ENCODE peak calls at places on chromosomes 7 and 10, in eight cellular contexts. One of them, this sample, is unnamed.
A peak's percentile ranks its signal among the peaks of the same experiment; 100 is the strongest.

GRCh38 chr10:20672724-20673123 is 224.4 kb downstream of the NEBL start:
- DNase-seq in cardiac muscle cell: no peak
- DNase-seq in fibroblast of lung: no peak
- DNase-seq in upper lobe of right lung: no peak
- DNase-seq in AG04450: no peak
- DNase-seq in PC-3: no peak
- DNase-seq in transverse colon: no peak
- DNase-seq in left lung: no peak
- DNase-seq in this sample: no peak

GRCh38 chr7:114660007-114660406 is 245.4 kb downstream of the FOXP2 start:
- DNase-seq in cardiac muscle cell: no peak
- DNase-seq in fibroblast of lung: no peak
- DNase-seq in upper lobe of right lung: no peak
- DNase-seq in AG04450: no peak
- DNase-seq in PC-3: no peak
- DNase-seq in transverse colon: no peak
- DNase-seq in left lung: no peak
- DNase-seq in this sample: no peak

GRCh38 chr7:94422136-94422535 is 27.4 kb downstream of the COL1A2 start:
- DNase-seq in cardiac muscle cell: no peak
- DNase-seq in fibroblast of lung: no peak
- DNase-seq in upper lobe of right lung: no peak
- DNase-seq in AG04450: no peak
- DNase-seq in PC-3: no peak
- DNase-seq in transverse colon: no peak
- DNase-seq in left lung: no peak
- DNase-seq in this sample: no peak

GRCh38 chr7:140260338-140260737 is 83.6 kb upstream of the KDM7A start:
- DNase-seq in cardiac muscle cell: no peak
- DNase-seq in fibroblast of lung: no peak
- DNase-seq in upper lobe of right lung: no peak
- DNase-seq in AG04450: no peak
- DNase-seq in PC-3: no peak
- DNase-seq in transverse colon: peak; percentile 44
- DNase-seq in left lung: no peak
- DNase-seq in this sample: no peak

GRCh38 chr10:76675951-76676587 is 961.5 kb downstream of the KCNMA1 start:
- DNase-seq in cardiac muscle cell: peak; percentile 8
- DNase-seq in fibroblast of lung: peak; percentile 65
- DNase-seq in upper lobe of right lung: no peak
- DNase-seq in AG04450: no peak
- DNase-seq in PC-3: peak; percentile 32
- DNase-seq in transverse colon: peak; percentile 13
- DNase-seq in left lung: no peak
- DNase-seq in this sample: no peak

GRCh38 chr10:86775056-86775858 is 18.8 kb downstream of the BMPR1A start:
- DNase-seq in cardiac muscle cell: peak; percentile 19
- DNase-seq in fibroblast of lung: no peak
- DNase-seq in upper lobe of right lung: no peak
- DNase-seq in AG04450: no peak
- DNase-seq in PC-3: no peak
- DNase-seq in transverse colon: no peak
- DNase-seq in left lung: no peak
- DNase-seq in this sample: no peak

GRCh38 chr10:7606977-7607404 is 59.8 kb downstream of the ITIH5 start:
- DNase-seq in cardiac muscle cell: peak; percentile 77
- DNase-seq in fibroblast of lung: peak; percentile 56
- DNase-seq in upper lobe of right lung: no peak
- DNase-seq in AG04450: no peak
- DNase-seq in PC-3: no peak
- DNase-seq in transverse colon: no peak
- DNase-seq in left lung: no peak
- DNase-seq in this sample: no peak

GRCh38 chr7:16695621-16696237 is 49.7 kb downstream of the BZW2 start:
- DNase-seq in cardiac muscle cell: peak; percentile 78
- DNase-seq in fibroblast of lung: peak; percentile 72
- DNase-seq in upper lobe of right lung: no peak
- DNase-seq in AG04450: peak; percentile 24
- DNase-seq in PC-3: peak; percentile 80
- DNase-seq in transverse colon: peak; percentile 14
- DNase-seq in left lung: no peak
- DNase-seq in this sample: no peak

GRCh38 chr7:156327916-156328315 is 312.7 kb upstream of the RNF32 start:
- DNase-seq in cardiac muscle cell: no peak
- DNase-seq in fibroblast of lung: no peak
- DNase-seq in upper lobe of right lung: no peak
- DNase-seq in AG04450: no peak
- DNase-seq in PC-3: no peak
- DNase-seq in transverse colon: no peak
- DNase-seq in left lung: no peak
- DNase-seq in this sample: no peak

GRCh38 chr10:111113961-111114830 is 37.4 kb downstream of the ADRA2A start:
- DNase-seq in cardiac muscle cell: no peak
- DNase-seq in fibroblast of lung: no peak
- DNase-seq in upper lobe of right lung: peak; percentile 37
- DNase-seq in AG04450: no peak
- DNase-seq in PC-3: no peak
- DNase-seq in transverse colon: no peak
- DNase-seq in left lung: no peak
- DNase-seq in this sample: no peak

GRCh38 chr7:100130608-100131453 is 4.1 kb downstream of the MBLAC1 start:
- DNase-seq in cardiac muscle cell: peak; percentile 58
- DNase-seq in fibroblast of lung: peak; percentile 46
- DNase-seq in upper lobe of right lung: peak; percentile 88
- DNase-seq in AG04450: no peak
- DNase-seq in PC-3: peak; percentile 65
- DNase-seq in transverse colon: peak; percentile 90
- DNase-seq in left lung: peak; percentile 78
- DNase-seq in this sample: no peak

GRCh38 chr7:105691029-105691691 is 109.9 kb upstream of the EFCAB10 start:
- DNase-seq in cardiac muscle cell: peak; percentile 42
- DNase-seq in fibroblast of lung: peak; percentile 79
- DNase-seq in upper lobe of right lung: no peak
- DNase-seq in AG04450: peak; percentile 34
- DNase-seq in PC-3: peak; percentile 35
- DNase-seq in transverse colon: peak; percentile 15
- DNase-seq in left lung: no peak
- DNase-seq in this sample: no peak

GRCh38 chr10:100827819-100828743 is 82.7 kb downstream of the PAX2 start:
- DNase-seq in cardiac muscle cell: no peak
- DNase-seq in fibroblast of lung: no peak
- DNase-seq in upper lobe of right lung: no peak
- DNase-seq in AG04450: no peak
- DNase-seq in PC-3: peak; percentile 30
- DNase-seq in transverse colon: peak; percentile 49
- DNase-seq in left lung: no peak
- DNase-seq in this sample: no peak
- TF ChIP-seq CTCF in cardiac muscle cell: no peak
- TF ChIP-seq CTCF in fibroblast of lung: no peak
- TF ChIP-seq CTCF in upper lobe of right lung: no peak
- TF ChIP-seq CTCF in AG04450: no peak
- TF ChIP-seq CTCF in PC-3: no peak
- TF ChIP-seq CTCF in transverse colon: peak; percentile 15
- TF ChIP-seq CTCF in left lung: no peak
- TF ChIP-seq CTCF in this sample: no peak

GRCh38 chr10:6580279-6581029 is 378 bp upstream of the PRKCQ start:
- DNase-seq in cardiac muscle cell: peak; percentile 74
- DNase-seq in fibroblast of lung: peak; percentile 64
- DNase-seq in upper lobe of right lung: peak; percentile 92
- DNase-seq in AG04450: peak; percentile 10
- DNase-seq in PC-3: no peak
- DNase-seq in transverse colon: peak; percentile 79
- DNase-seq in left lung: peak; percentile 79
- DNase-seq in this sample: no peak

GRCh38 chr10:6579193-6579903 is 728 bp downstream of the PRKCQ start:
- DNase-seq in cardiac muscle cell: no peak
- DNase-seq in fibroblast of lung: peak; percentile 3
- DNase-seq in upper lobe of right lung: no peak
- DNase-seq in AG04450: no peak
- DNase-seq in PC-3: no peak
- DNase-seq in transverse colon: no peak
- DNase-seq in left lung: no peak
- DNase-seq in this sample: no peak

GRCh38 chr10:6579904-6580278 is at the start of gene PRKCQ:
- DNase-seq in cardiac muscle cell: peak; percentile 40
- DNase-seq in fibroblast of lung: peak; percentile 44
- DNase-seq in upper lobe of right lung: no peak
- DNase-seq in AG04450: no peak
- DNase-seq in PC-3: no peak
- DNase-seq in transverse colon: peak; percentile 31
- DNase-seq in left lung: no peak
- DNase-seq in this sample: no peak

GRCh38 chr10:6576326-6576725 is 3.8 kb downstream of the PRKCQ start:
- DNase-seq in cardiac muscle cell: no peak
- DNase-seq in fibroblast of lung: no peak
- DNase-seq in upper lobe of right lung: no peak
- DNase-seq in AG04450: no peak
- DNase-seq in PC-3: no peak
- DNase-seq in transverse colon: no peak
- DNase-seq in left lung: no peak
- DNase-seq in this sample: no peak

DNA sequence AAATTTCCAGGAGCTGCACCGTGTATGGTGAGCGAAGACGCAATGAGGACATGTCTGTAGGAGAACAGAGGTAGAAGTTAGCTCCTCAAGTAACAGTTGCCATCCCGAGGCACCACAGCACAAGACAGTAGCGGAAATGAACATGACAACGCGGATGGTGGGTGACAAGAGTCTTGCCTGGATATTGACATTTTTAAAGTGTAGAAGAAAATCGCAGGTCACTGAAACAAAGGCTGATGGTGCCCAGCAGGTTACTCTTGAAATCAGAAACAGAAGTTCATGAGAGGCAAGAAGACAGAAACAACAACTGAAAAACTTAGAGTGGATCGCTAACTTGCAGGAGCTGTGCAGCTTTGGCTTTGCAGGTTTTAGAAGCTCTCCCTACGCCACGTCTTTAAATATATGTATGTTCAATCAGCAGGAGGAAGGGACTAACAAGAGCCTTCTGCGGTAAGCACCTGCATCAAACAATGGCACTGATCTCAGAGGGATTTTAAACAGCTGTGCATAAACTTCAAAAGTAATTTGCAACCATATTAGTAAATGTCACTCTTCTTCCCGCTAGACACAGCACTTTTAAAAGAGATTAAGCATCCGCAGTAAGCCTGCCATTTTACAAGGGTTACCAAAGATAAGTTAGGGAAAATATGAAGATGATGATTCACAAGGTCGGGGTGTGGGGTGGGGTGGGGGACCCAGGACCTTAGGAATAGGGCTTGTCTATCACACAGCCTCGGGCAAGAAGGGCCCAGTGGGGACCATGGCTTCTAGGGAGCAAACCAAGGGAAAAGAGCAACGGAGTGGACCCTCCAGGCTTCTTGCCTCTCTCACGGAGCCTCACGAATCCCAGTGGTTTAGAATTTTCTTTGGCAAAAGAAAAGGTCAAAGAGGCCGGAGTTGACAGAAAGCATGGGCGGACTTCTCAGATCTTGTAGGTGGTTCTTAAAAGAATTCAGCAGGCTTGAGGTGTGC is 1.6 kb downstream of the PRKCQ start:
- DNase-seq in cardiac muscle cell: no peak
- DNase-seq in fibroblast of lung: no peak
- DNase-seq in upper lobe of right lung: no peak
- DNase-seq in AG04450: no peak
- DNase-seq in PC-3: no peak
- DNase-seq in transverse colon: no peak
- DNase-seq in left lung: no peak
- DNase-seq in this sample: no peak
- H3K27ac ChIP-seq in cardiac muscle cell: no peak overlapping the region
- H3K27ac ChIP-seq in fibroblast of lung: no peak overlapping the region
- H3K27ac ChIP-seq in upper lobe of right lung: peak overlapping the region; percentile 78
- H3K27ac ChIP-seq in AG04450: no peak overlapping the region
- H3K27ac ChIP-seq in PC-3: no peak overlapping the region
- H3K27ac ChIP-seq in transverse colon: peak overlapping the region; percentile 58
- H3K27ac ChIP-seq in left lung: no peak overlapping the region
- H3K27ac ChIP-seq in this sample: no peak overlapping the region

DNA sequence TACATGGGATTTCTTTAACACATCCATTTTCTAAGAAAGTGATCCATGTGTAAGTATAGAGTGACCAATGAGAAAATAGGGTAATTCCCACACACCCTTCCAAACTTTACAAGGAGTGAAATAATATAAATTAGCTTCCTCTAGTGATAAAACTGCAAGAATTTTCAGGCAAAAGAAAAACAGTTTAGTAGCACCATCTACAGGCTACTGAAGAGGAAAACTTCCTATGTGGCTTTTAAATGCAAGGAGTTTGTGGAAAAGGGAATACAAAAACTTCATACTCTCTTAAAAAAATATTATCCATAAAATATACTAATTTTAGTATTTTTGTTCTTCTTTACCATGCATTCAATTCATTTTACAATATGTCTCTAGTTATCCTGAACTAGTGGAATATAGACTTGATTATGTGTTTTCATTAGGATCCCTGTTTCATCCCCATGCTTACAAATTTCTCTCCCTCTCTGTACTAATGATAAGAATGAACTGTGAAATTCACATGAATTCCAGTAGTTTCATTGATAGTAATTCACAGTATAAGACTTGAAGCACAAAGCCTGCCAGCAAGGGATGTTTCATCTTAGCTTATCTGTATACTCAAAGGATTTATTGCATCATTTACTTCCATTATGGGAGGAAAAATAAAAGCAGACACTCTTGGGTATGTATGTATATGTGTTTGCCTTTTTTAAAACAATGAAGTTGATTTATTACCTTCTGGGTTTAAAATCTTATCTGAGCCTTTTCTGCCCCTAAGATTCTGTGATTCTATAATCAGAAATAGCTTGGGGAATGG is 442.9 kb downstream of the AUTS2 start:
- DNase-seq in cardiac muscle cell: peak; percentile 70
- DNase-seq in fibroblast of lung: peak; percentile 59
- DNase-seq in upper lobe of right lung: no peak
- DNase-seq in AG04450: no peak
- DNase-seq in PC-3: no peak
- DNase-seq in transverse colon: no peak
- DNase-seq in left lung: no peak
- DNase-seq in this sample: no peak
- TF ChIP-seq CTCF in cardiac muscle cell: peak; percentile 46
- TF ChIP-seq CTCF in fibroblast of lung: peak; percentile 45
- TF ChIP-seq CTCF in upper lobe of right lung: peak; percentile 52
- TF ChIP-seq CTCF in AG04450: peak; percentile 9
- TF ChIP-seq CTCF in PC-3: no peak
- TF ChIP-seq CTCF in transverse colon: no peak
- TF ChIP-seq CTCF in left lung: peak; percentile 7
- TF ChIP-seq CTCF in this sample: peak; percentile 21

GRCh38 chr10:59372543-59372942 is 10.2 kb upstream of the FAM13C start:
- DNase-seq in cardiac muscle cell: peak; percentile 57
- DNase-seq in fibroblast of lung: peak; percentile 35
- DNase-seq in upper lobe of right lung: no peak
- DNase-seq in AG04450: no peak
- DNase-seq in PC-3: no peak
- DNase-seq in transverse colon: no peak
- DNase-seq in left lung: no peak
- DNase-seq in this sample: no peak
- H3K27ac ChIP-seq in cardiac muscle cell: peak overlapping the region; percentile 24
- H3K27ac ChIP-seq in fibroblast of lung: peak overlapping the region; percentile 40
- H3K27ac ChIP-seq in upper lobe of right lung: no peak overlapping the region
- H3K27ac ChIP-seq in AG04450: no peak overlapping the region
- H3K27ac ChIP-seq in PC-3: no peak overlapping the region
- H3K27ac ChIP-seq in transverse colon: no peak overlapping the region
- H3K27ac ChIP-seq in left lung: no peak overlapping the region
- H3K27ac ChIP-seq in this sample: no peak overlapping the region